ENCODE peak calls at places on chromosome 19, in six cellular contexts. S, V, O, F, P and I are unnamed samples.
A peak's percentile ranks its signal among the peaks of the same experiment; 100 is the strongest.

GRCh38 chr19:33040994-33041827 is 23.5 kb downstream of the RHPN2 start:
- DNase-seq in S (no peak), V (no peak), O (no peak), F (no peak), P (peak; percentile 67), I (no peak)

GRCh38 chr19:5969476-5969875 is 8.5 kb downstream of the RANBP3 start:
- DNase-seq in S (no peak), V (no peak), O (no peak), F (no peak), P (no peak), I (no peak)

GRCh38 chr19:35399231-35399630 is 28.4 kb downstream of the GPR42 start:
- DNase-seq in S (no peak), V (no peak), O (no peak), F (no peak), P (no peak), I (no peak)

GRCh38 chr19:52336976-52337375 is 933 bp downstream of the ZNF610 start:
- DNase-seq in S (no peak), V (no peak), O (no peak), F (no peak), P (no peak), I (no peak)

GRCh38 chr19:48922548-48923490 is 10.7 kb upstream of the DHDH start:
- DNase-seq in S (no peak), V (no peak), O (no peak), F (no peak), P (no peak), I (no peak)

GRCh38 chr19:46369817-46370216 is 22.9 kb downstream of the PPP5C start:
- DNase-seq in S (no peak), V (no peak), O (no peak), F (no peak), P (peak; percentile 2), I (no peak)

GRCh38 chr19:1483067-1483978 is 4.3 kb upstream of the C19orf25 start:
- DNase-seq in S (no peak), V (no peak), O (no peak), F (no peak), P (no peak), I (no peak)

GRCh38 chr19:40035996-40036395 is 20.0 kb downstream of the ZNF780B start:
- DNase-seq in S (no peak), V (no peak), O (no peak), F (no peak), P (no peak), I (no peak)